ENCODE peak calls at places on chromosomes 6 and 20, in four cellular contexts. K is left ventricle myocardium inferior; V is CD4-positive, alpha-beta memory T cell; Z is small intestine. I is an unnamed sample.

GRCh38 chr6:87772597-87773530 is 70.8 kb upstream of the AKIRIN2 start:
- DNase-seq in K (no peak), V (no peak), Z (no peak), I (no peak)

GRCh38 chr6:26383624-26384417 is 913 bp downstream of the BTN2A2 start:
- DNase-seq in K (no peak), Z (peak), V (no peak), I (no peak)

GRCh38 chr6:36442083-36442670 is 477 bp downstream of the PXT1 start:
- DNase-seq in V (no peak), Z (no peak), K (no peak), I (no peak)

GRCh38 chr6:157649311-157650260 is 173.5 kb upstream of the SNX9 start:
- DNase-seq in K (no peak), V (no peak), Z (no peak), I (no peak)

GRCh38 chr20:9301129-9302072 is 213.0 kb upstream of the LAMP5 start:
- DNase-seq in K (no peak), Z (peak), V (no peak), I (no peak)

GRCh38 chr20:57224641-57225138 is 41.8 kb downstream of the BMP7 start:
- DNase-seq in K (no peak), Z (no peak), V (no peak), I (no peak)

GRCh38 chr20:61724376-61724775 is 341.3 kb downstream of the TAF4 start:
- DNase-seq in K (no peak), Z (no peak), V (no peak), I (no peak)

GRCh38 chr6:137852346-137852745 is 14.7 kb upstream of the TNFAIP3 start:
- DNase-seq in Z (no peak), V (no peak), K (no peak), I (no peak)

GRCh38 chr20:60857708-60858107 is 394.4 kb upstream of the CDH4 start:
- DNase-seq in V (no peak), K (no peak), Z (no peak), I (no peak)

GRCh38 chr20:49838546-49838945 is 25.9 kb downstream of the SLC9A8 start:
- DNase-seq in V (no peak), K (no peak), Z (no peak), I (no peak)

GRCh38 chr6:13500264-13500663 is 12.9 kb upstream of the GFOD1 start:
- DNase-seq in Z (peak), V (no peak), K (no peak), I (no peak)

GRCh38 chr6:11710221-11710836 is 68.3 kb downstream of the ADTRP start:
- DNase-seq in K (no peak), Z (no peak), V (peak), I (no peak)

GRCh38 chr6:42190784-42191183 is 4.0 kb downstream of the GUCA1B start:
- DNase-seq in K (no peak), Z (no peak), V (no peak), I (no peak)

GRCh38 chr20:47620808-47621805 is 119.4 kb downstream of the NCOA3 start:
- DNase-seq in K (no peak), Z (peak), V (peak), I (no peak)

GRCh38 chr6:45741437-45742166 is 274.1 kb downstream of the CLIC5 start:
- DNase-seq in V (no peak), Z (no peak), K (no peak), I (no peak)

GRCh38 chr6:127716425-127716930 is 139.5 kb downstream of the C6orf58 start:
- DNase-seq in K (no peak), Z (no peak), V (no peak), I (no peak)

GRCh38 chr20:60326821-60327220 is 368.6 kb downstream of the CDH26 start:
- DNase-seq in Z (no peak), V (no peak), K (no peak), I (no peak)

GRCh38 chr20:18431206-18431605 is 35.6 kb downstream of the DZANK1 start:
- DNase-seq in K (no peak), Z (peak), V (no peak), I (no peak)

GRCh38 chr6:139981810-139982550 is 607.5 kb upstream of the CITED2 start:
- DNase-seq in Z (peak), K (no peak), V (no peak), I (no peak)

GRCh38 chr20:43944653-43945235 is 30.1 kb downstream of the TOX2 start:
- DNase-seq in Z (no peak), V (no peak), K (no peak), I (no peak)

GRCh38 chr20:48656661-48657211 is 171.1 kb downstream of the PREX1 start:
- DNase-seq in K (no peak), V (no peak), Z (no peak), I (no peak)

GRCh38 chr6:131039345-131039680 is 23.7 kb downstream of the EPB41L2 start:
- DNase-seq in V (no peak), K (no peak), Z (no peak), I (no peak)

GRCh38 chr6:150717419-150717818 is 117.7 kb downstream of the PLEKHG1 start:
- DNase-seq in V (no peak), Z (peak), K (no peak), I (no peak)

GRCh38 chr6:74057326-74057725 is 361.3 kb downstream of the CD109 start:
- DNase-seq in Z (no peak), V (no peak), K (no peak), I (no peak)

GRCh38 chr20:23155141-23155590 is 69.0 kb upstream of the CD93 start:
- DNase-seq in V (no peak), K (no peak), Z (no peak), I (peak)

GRCh38 chr20:62641749-62642665 is at the start of gene SLCO4A1:
- DNase-seq in K (peak), Z (peak), V (peak), I (peak)

GRCh38 chr6:18241208-18241836 is 23.0 kb downstream of the DEK start:
- DNase-seq in V (no peak), K (no peak), Z (no peak), I (no peak)

GRCh38 chr6:138537090-138537489 is 37.8 kb upstream of the NHSL1 start:
- DNase-seq in Z (no peak), K (no peak), V (no peak), I (no peak)

GRCh38 chr6:112207131-112207530 is 47.2 kb downstream of the LAMA4 start:
- DNase-seq in V (no peak), K (no peak), Z (no peak), I (no peak)

GRCh38 chr6:52759085-52759484 is 4.2 kb downstream of the GSTA2 start:
- DNase-seq in Z (no peak), K (no peak), V (no peak), I (no peak)

GRCh38 chr6:103826209-103826608 is 1033.5 kb downstream of the HACE1 start:
- DNase-seq in V (no peak), Z (no peak), K (no peak), I (no peak)

GRCh38 chr6:107386340-107386739 is 73.0 kb downstream of the PDSS2 start:
- DNase-seq in K (no peak), Z (peak), V (no peak), I (no peak)

GRCh38 chr20:62065669-62066338 is at the start of gene TAF4:
- DNase-seq in Z (peak), V (peak), K (peak), I (peak)

GRCh38 chr6:18513253-18513798 is 126.2 kb downstream of the RNF144B start:
- DNase-seq in K (no peak), Z (no peak), V (no peak), I (no peak)

GRCh38 chr6:37891072-37891471 is 71.5 kb downstream of the ZFAND3 start:
- DNase-seq in V (no peak), Z (no peak), K (no peak), I (no peak)

GRCh38 chr20:63701329-63702035 is 5.0 kb downstream of the TNFRSF6B start:
- DNase-seq in V (no peak), K (no peak), Z (no peak), I (peak)

GRCh38 chr6:143700684-143701342 is 23.0 kb downstream of the PHACTR2 start:
- DNase-seq in K (no peak), V (no peak), Z (no peak), I (no peak)
- H3K27ac ChIP-seq in K (peak), V (no peak), Z (no peak), I (peak)

GRCh38 chr20:7147220-7147601 is 379.7 kb downstream of the BMP2 start:
- DNase-seq in K (no peak), V (no peak), Z (no peak), I (no peak)
- H3K27ac ChIP-seq in K (no peak), V (no peak), Z (no peak), I (no peak)

GRCh38 chr6:141483561-141484061 is 649.1 kb upstream of the GJE1 start:
- DNase-seq in K (no peak), Z (peak), V (peak), I (no peak)

GRCh38 chr6:141488466-141488865 is 644.3 kb upstream of the GJE1 start:
- DNase-seq in V (no peak), Z (no peak), K (no peak), I (no peak)

GRCh38 chr6:141484726-141485125 is 648.0 kb upstream of the GJE1 start:
- DNase-seq in K (no peak), V (peak), Z (peak), I (no peak)

GRCh38 chr6:141486942-141487341 is 645.8 kb upstream of the GJE1 start:
- DNase-seq in V (no peak), Z (no peak), K (no peak), I (no peak)

DNA sequence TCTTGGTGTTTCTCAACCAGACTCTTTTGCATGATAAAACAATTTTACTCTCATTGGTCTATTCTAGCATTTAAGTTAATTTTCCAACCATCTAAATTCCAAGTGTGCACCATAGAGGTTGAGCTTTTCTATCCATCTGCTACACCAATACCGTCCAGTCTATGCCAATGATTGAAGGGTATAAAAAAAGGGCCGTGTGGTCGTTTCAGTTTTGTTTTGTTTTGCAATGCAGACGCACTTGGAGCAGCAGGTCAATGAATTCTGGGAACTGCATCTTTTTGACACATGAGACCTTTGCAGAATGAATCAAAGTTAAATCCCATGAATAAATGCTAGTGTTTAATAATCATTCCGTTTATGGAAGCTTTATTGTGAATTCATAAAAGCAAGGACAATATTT is 650.0 kb upstream of the GJE1 start:
- DNase-seq in Z (peak), V (no peak), K (no peak), I (no peak)
- H3K27ac ChIP-seq in Z (peak), V (peak), K (peak), I (peak)

GRCh38 chr6:46879003-46879402 is 42.7 kb downstream of the ADGRF5 start:
- DNase-seq in Z (no peak), K (no peak), V (no peak), I (no peak)

DNA sequence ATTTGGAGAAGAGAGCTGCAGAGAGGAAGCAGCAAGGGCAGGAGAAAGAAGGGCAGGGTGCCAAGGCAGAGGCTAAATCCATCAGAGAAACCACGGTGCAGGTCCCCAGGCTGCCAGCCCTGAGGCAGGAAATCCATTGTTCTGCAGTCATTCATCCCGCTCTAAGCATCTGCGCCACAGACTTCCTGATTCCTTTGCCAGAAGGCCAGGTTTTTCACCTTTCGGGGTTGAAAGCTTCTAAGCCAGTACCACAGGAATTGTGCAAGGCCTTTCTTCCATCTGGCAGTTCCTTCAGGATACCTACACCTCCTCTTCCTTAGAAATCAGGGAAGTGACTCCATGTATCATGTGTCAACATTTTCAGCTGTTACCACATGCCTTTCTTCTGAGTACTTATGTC is 45.6 kb downstream of the ADGRF5 start:
- DNase-seq in V (no peak), K (no peak), Z (no peak), I (no peak)
- H3K27ac ChIP-seq in V (no peak), K (peak), Z (no peak), I (no peak)